ENCODE peak calls at places on chromosomes 7 and 10, in seven cellular contexts. One of them, this sample, is unnamed.
A peak's percentile ranks its signal among the peaks of the same experiment; 100 is the strongest.

GRCh38 chr10:100883322-100883821 is 29.4 kb upstream of the SLF2 start:
- DNase-seq in epithelial cell of proximal tubule: no peak
- DNase-seq in astrocyte of the cerebellum: no peak
- DNase-seq in ovary: peak; percentile 35
- DNase-seq in CD4-positive, CD25-positive, alpha-beta regulatory T cell: no peak
- DNase-seq in choroid plexus epithelial cell: no peak
- DNase-seq in HL-60: no peak
- DNase-seq in this sample: no peak

GRCh38 chr7:86470763-86471162 is 172.9 kb upstream of the GRM3 start:
- DNase-seq in ovary: no peak
- DNase-seq in CD4-positive, CD25-positive, alpha-beta regulatory T cell: no peak
- DNase-seq in epithelial cell of proximal tubule: no peak
- DNase-seq in choroid plexus epithelial cell: no peak
- DNase-seq in astrocyte of the cerebellum: no peak
- DNase-seq in HL-60: no peak
- DNase-seq in this sample: no peak

GRCh38 chr10:51430506-51430905 is 268.9 kb downstream of the CSTF2T start:
- DNase-seq in ovary: no peak
- DNase-seq in epithelial cell of proximal tubule: no peak
- DNase-seq in HL-60: no peak
- DNase-seq in astrocyte of the cerebellum: no peak
- DNase-seq in choroid plexus epithelial cell: peak; percentile 28
- DNase-seq in CD4-positive, CD25-positive, alpha-beta regulatory T cell: no peak
- DNase-seq in this sample: no peak

GRCh38 chr10:118790058-118790457 is 35.3 kb upstream of the CACUL1 start:
- DNase-seq in ovary: no peak
- DNase-seq in HL-60: no peak
- DNase-seq in choroid plexus epithelial cell: no peak
- DNase-seq in CD4-positive, CD25-positive, alpha-beta regulatory T cell: no peak
- DNase-seq in astrocyte of the cerebellum: no peak
- DNase-seq in epithelial cell of proximal tubule: no peak
- DNase-seq in this sample: no peak

GRCh38 chr10:103498936-103499638 is 5.6 kb downstream of the NEURL1 start:
- DNase-seq in ovary: no peak
- DNase-seq in astrocyte of the cerebellum: no peak
- DNase-seq in CD4-positive, CD25-positive, alpha-beta regulatory T cell: no peak
- DNase-seq in HL-60: no peak
- DNase-seq in choroid plexus epithelial cell: no peak
- DNase-seq in epithelial cell of proximal tubule: no peak
- DNase-seq in this sample: no peak

GRCh38 chr10:80708808-80709207 is 171.1 kb downstream of the SH2D4B start:
- DNase-seq in HL-60: no peak
- DNase-seq in epithelial cell of proximal tubule: no peak
- DNase-seq in CD4-positive, CD25-positive, alpha-beta regulatory T cell: no peak
- DNase-seq in astrocyte of the cerebellum: no peak
- DNase-seq in ovary: no peak
- DNase-seq in choroid plexus epithelial cell: no peak
- DNase-seq in this sample: no peak

GRCh38 chr10:116044722-116045374 is 228.2 kb downstream of the GFRA1 start:
- DNase-seq in ovary: no peak
- DNase-seq in CD4-positive, CD25-positive, alpha-beta regulatory T cell: no peak
- DNase-seq in epithelial cell of proximal tubule: no peak
- DNase-seq in astrocyte of the cerebellum: peak; percentile 73
- DNase-seq in choroid plexus epithelial cell: peak; percentile 32
- DNase-seq in HL-60: no peak
- DNase-seq in this sample: peak; percentile 53

GRCh38 chr10:62637249-62638061 is 167.1 kb upstream of the ADO start:
- DNase-seq in astrocyte of the cerebellum: no peak
- DNase-seq in CD4-positive, CD25-positive, alpha-beta regulatory T cell: peak; percentile 75
- DNase-seq in choroid plexus epithelial cell: peak; percentile 70
- DNase-seq in epithelial cell of proximal tubule: no peak
- DNase-seq in HL-60: peak; percentile 22
- DNase-seq in ovary: no peak
- DNase-seq in this sample: no peak

GRCh38 chr7:14747701-14748100 is 154.8 kb downstream of the DGKB start:
- DNase-seq in choroid plexus epithelial cell: peak; percentile 41
- DNase-seq in epithelial cell of proximal tubule: no peak
- DNase-seq in CD4-positive, CD25-positive, alpha-beta regulatory T cell: no peak
- DNase-seq in astrocyte of the cerebellum: no peak
- DNase-seq in HL-60: no peak
- DNase-seq in ovary: no peak
- DNase-seq in this sample: no peak

GRCh38 chr10:22536620-22537019 is 177.8 kb downstream of the PIP4K2A start:
- DNase-seq in HL-60: no peak
- DNase-seq in astrocyte of the cerebellum: no peak
- DNase-seq in choroid plexus epithelial cell: no peak
- DNase-seq in epithelial cell of proximal tubule: no peak
- DNase-seq in ovary: no peak
- DNase-seq in CD4-positive, CD25-positive, alpha-beta regulatory T cell: no peak
- DNase-seq in this sample: no peak

GRCh38 chr7:128940494-128941322 is 3.0 kb downstream of the IRF5 start:
- DNase-seq in HL-60: peak; percentile 93
- DNase-seq in CD4-positive, CD25-positive, alpha-beta regulatory T cell: peak; percentile 8
- DNase-seq in epithelial cell of proximal tubule: no peak
- DNase-seq in astrocyte of the cerebellum: no peak
- DNase-seq in ovary: no peak
- DNase-seq in choroid plexus epithelial cell: no peak
- DNase-seq in this sample: no peak

GRCh38 chr10:126133906-126134703 is 237.7 kb downstream of the FANK1 start:
- DNase-seq in astrocyte of the cerebellum: no peak
- DNase-seq in HL-60: no peak
- DNase-seq in choroid plexus epithelial cell: peak; percentile 74
- DNase-seq in ovary: no peak
- DNase-seq in CD4-positive, CD25-positive, alpha-beta regulatory T cell: no peak
- DNase-seq in epithelial cell of proximal tubule: no peak
- DNase-seq in this sample: no peak

GRCh38 chr7:94344826-94345225 is 49.9 kb upstream of the COL1A2 start:
- DNase-seq in CD4-positive, CD25-positive, alpha-beta regulatory T cell: no peak
- DNase-seq in epithelial cell of proximal tubule: no peak
- DNase-seq in choroid plexus epithelial cell: peak; percentile 81
- DNase-seq in ovary: no peak
- DNase-seq in HL-60: no peak
- DNase-seq in astrocyte of the cerebellum: no peak
- DNase-seq in this sample: no peak

GRCh38 chr10:68752711-68753110 is 31.7 kb downstream of the CCAR1 start:
- DNase-seq in HL-60: no peak
- DNase-seq in ovary: no peak
- DNase-seq in CD4-positive, CD25-positive, alpha-beta regulatory T cell: no peak
- DNase-seq in choroid plexus epithelial cell: no peak
- DNase-seq in epithelial cell of proximal tubule: no peak
- DNase-seq in astrocyte of the cerebellum: no peak
- DNase-seq in this sample: no peak

GRCh38 chr7:28755255-28755654 is 202.9 kb downstream of the TRIL start:
- DNase-seq in HL-60: no peak
- DNase-seq in choroid plexus epithelial cell: no peak
- DNase-seq in astrocyte of the cerebellum: no peak
- DNase-seq in ovary: no peak
- DNase-seq in CD4-positive, CD25-positive, alpha-beta regulatory T cell: no peak
- DNase-seq in epithelial cell of proximal tubule: no peak
- DNase-seq in this sample: peak; percentile 68

GRCh38 chr10:123043409-123043925 is 34.7 kb downstream of the ACADSB start:
- DNase-seq in CD4-positive, CD25-positive, alpha-beta regulatory T cell: peak; percentile 54
- DNase-seq in ovary: no peak
- DNase-seq in HL-60: peak; percentile 63
- DNase-seq in astrocyte of the cerebellum: peak; percentile 48
- DNase-seq in choroid plexus epithelial cell: peak; percentile 87
- DNase-seq in epithelial cell of proximal tubule: no peak
- DNase-seq in this sample: peak; percentile 14

GRCh38 chr7:131300572-131301466 is 26.9 kb upstream of the MKLN1 start:
- DNase-seq in epithelial cell of proximal tubule: no peak
- DNase-seq in astrocyte of the cerebellum: peak; percentile 60
- DNase-seq in CD4-positive, CD25-positive, alpha-beta regulatory T cell: no peak
- DNase-seq in choroid plexus epithelial cell: peak; percentile 33
- DNase-seq in ovary: no peak
- DNase-seq in HL-60: no peak
- DNase-seq in this sample: no peak

GRCh38 chr10:2334542-2334941 is 597.2 kb upstream of the ADARB2 start:
- DNase-seq in ovary: no peak
- DNase-seq in astrocyte of the cerebellum: no peak
- DNase-seq in choroid plexus epithelial cell: no peak
- DNase-seq in epithelial cell of proximal tubule: no peak
- DNase-seq in HL-60: no peak
- DNase-seq in CD4-positive, CD25-positive, alpha-beta regulatory T cell: no peak
- DNase-seq in this sample: no peak

GRCh38 chr10:69866688-69867461 is 65.2 kb downstream of the COL13A1 start:
- DNase-seq in CD4-positive, CD25-positive, alpha-beta regulatory T cell: no peak
- DNase-seq in epithelial cell of proximal tubule: no peak
- DNase-seq in astrocyte of the cerebellum: no peak
- DNase-seq in ovary: peak; percentile 31
- DNase-seq in HL-60: no peak
- DNase-seq in choroid plexus epithelial cell: peak; percentile 82
- DNase-seq in this sample: peak; percentile 43

GRCh38 chr7:64883113-64883905 is 19.8 kb upstream of the ZNF273 start:
- DNase-seq in astrocyte of the cerebellum: no peak
- DNase-seq in epithelial cell of proximal tubule: no peak
- DNase-seq in ovary: peak; percentile 53
- DNase-seq in CD4-positive, CD25-positive, alpha-beta regulatory T cell: no peak
- DNase-seq in choroid plexus epithelial cell: no peak
- DNase-seq in HL-60: no peak
- DNase-seq in this sample: no peak

GRCh38 chr7:120272261-120272895 is 597 bp upstream of the KCND2 start:
- DNase-seq in epithelial cell of proximal tubule: peak; percentile 3
- DNase-seq in CD4-positive, CD25-positive, alpha-beta regulatory T cell: no peak
- DNase-seq in HL-60: peak; percentile 32
- DNase-seq in choroid plexus epithelial cell: peak; percentile 72
- DNase-seq in ovary: peak; percentile 16
- DNase-seq in astrocyte of the cerebellum: peak; percentile 39
- DNase-seq in this sample: peak; percentile 20

GRCh38 chr7:4201566-4201965 is 480.5 kb upstream of the FOXK1 start:
- DNase-seq in ovary: no peak
- DNase-seq in epithelial cell of proximal tubule: no peak
- DNase-seq in choroid plexus epithelial cell: no peak
- DNase-seq in CD4-positive, CD25-positive, alpha-beta regulatory T cell: no peak
- DNase-seq in astrocyte of the cerebellum: no peak
- DNase-seq in HL-60: no peak
- DNase-seq in this sample: no peak

DNA sequence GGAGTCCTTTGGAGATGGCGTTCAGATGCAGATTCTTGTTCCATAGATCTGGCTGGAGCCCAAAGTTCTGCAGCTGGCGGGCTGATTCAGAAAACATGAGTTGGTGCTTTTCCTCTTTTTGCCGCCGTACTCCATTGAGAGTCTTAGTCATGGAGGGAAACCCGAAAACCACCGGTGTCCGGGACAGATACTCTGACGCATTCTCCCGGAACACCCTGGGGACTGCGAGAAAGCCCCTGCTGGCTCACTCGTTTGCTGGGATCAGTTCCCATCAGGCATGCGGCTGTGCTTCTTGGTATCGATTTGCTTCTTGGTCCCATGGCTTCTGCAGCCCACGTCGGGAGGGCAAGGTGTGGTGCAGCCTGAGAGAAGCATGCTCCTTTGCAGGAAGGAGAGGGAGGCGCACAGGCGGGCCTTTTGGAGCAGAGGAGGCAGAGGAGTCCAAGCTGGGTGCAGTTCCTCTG is 30.8 kb upstream of the PFKFB3 start:
- DNase-seq in astrocyte of the cerebellum: peak; percentile 89
- DNase-seq in ovary: no peak
- DNase-seq in HL-60: peak; percentile 21
- DNase-seq in epithelial cell of proximal tubule: no peak
- DNase-seq in choroid plexus epithelial cell: peak; percentile 68
- DNase-seq in CD4-positive, CD25-positive, alpha-beta regulatory T cell: no peak
- DNase-seq in this sample: peak; percentile 91
- H3K4me3 ChIP-seq in astrocyte of the cerebellum: no peak overlapping the region
- H3K4me3 ChIP-seq in ovary: no peak overlapping the region
- H3K4me3 ChIP-seq in HL-60: no peak overlapping the region
- H3K4me3 ChIP-seq in epithelial cell of proximal tubule: no peak overlapping the region
- H3K4me3 ChIP-seq in choroid plexus epithelial cell: no peak overlapping the region
- H3K4me3 ChIP-seq in CD4-positive, CD25-positive, alpha-beta regulatory T cell: no peak overlapping the region
- H3K4me3 ChIP-seq in this sample: no peak overlapping the region

GRCh38 chr7:117248810-117249209 is 74.0 kb downstream of the WNT2 start:
- DNase-seq in CD4-positive, CD25-positive, alpha-beta regulatory T cell: no peak
- DNase-seq in astrocyte of the cerebellum: no peak
- DNase-seq in HL-60: no peak
- DNase-seq in choroid plexus epithelial cell: peak; percentile 29
- DNase-seq in ovary: no peak
- DNase-seq in epithelial cell of proximal tubule: no peak
- DNase-seq in this sample: no peak
- H3K4me3 ChIP-seq in CD4-positive, CD25-positive, alpha-beta regulatory T cell: no peak overlapping the region
- H3K4me3 ChIP-seq in astrocyte of the cerebellum: no peak overlapping the region
- H3K4me3 ChIP-seq in HL-60: no peak overlapping the region
- H3K4me3 ChIP-seq in choroid plexus epithelial cell: no peak overlapping the region
- H3K4me3 ChIP-seq in ovary: no peak overlapping the region
- H3K4me3 ChIP-seq in epithelial cell of proximal tubule: no peak overlapping the region
- H3K4me3 ChIP-seq in this sample: no peak overlapping the region

DNA sequence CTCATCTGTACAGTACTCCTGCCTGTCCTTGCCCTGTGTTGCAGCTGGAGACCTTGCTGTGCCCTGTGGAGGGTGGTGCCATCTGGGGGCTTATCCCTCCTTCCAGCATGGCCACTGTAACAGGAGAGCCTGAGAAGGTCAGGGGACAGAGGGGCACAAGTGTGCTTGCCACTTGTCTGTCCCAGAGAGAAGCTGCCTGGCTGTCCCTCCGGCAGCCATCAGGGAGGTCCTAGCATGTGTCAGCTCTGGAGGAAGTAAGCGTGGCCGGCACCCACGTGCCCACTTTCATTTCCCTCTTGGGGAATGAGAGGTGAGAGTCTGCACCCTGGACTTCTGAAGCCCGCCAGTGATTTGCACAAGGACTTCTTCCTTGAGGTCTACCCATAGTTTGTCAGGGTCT is 97.0 kb upstream of the PPIF start:
- DNase-seq in epithelial cell of proximal tubule: no peak
- DNase-seq in HL-60: peak; percentile 73
- DNase-seq in choroid plexus epithelial cell: no peak
- DNase-seq in astrocyte of the cerebellum: no peak
- DNase-seq in CD4-positive, CD25-positive, alpha-beta regulatory T cell: no peak
- DNase-seq in ovary: no peak
- DNase-seq in this sample: no peak
- H3K4me3 ChIP-seq in epithelial cell of proximal tubule: no peak overlapping the region
- H3K4me3 ChIP-seq in HL-60: no peak overlapping the region
- H3K4me3 ChIP-seq in choroid plexus epithelial cell: no peak overlapping the region
- H3K4me3 ChIP-seq in astrocyte of the cerebellum: no peak overlapping the region
- H3K4me3 ChIP-seq in CD4-positive, CD25-positive, alpha-beta regulatory T cell: peak overlapping the region; percentile 41
- H3K4me3 ChIP-seq in ovary: no peak overlapping the region
- H3K4me3 ChIP-seq in this sample: no peak overlapping the region

GRCh38 chr7:150381785-150382122 is 2.6 kb downstream of the ZNF775 start:
- DNase-seq in choroid plexus epithelial cell: no peak
- DNase-seq in epithelial cell of proximal tubule: no peak
- DNase-seq in HL-60: no peak
- DNase-seq in ovary: no peak
- DNase-seq in CD4-positive, CD25-positive, alpha-beta regulatory T cell: no peak
- DNase-seq in astrocyte of the cerebellum: no peak
- DNase-seq in this sample: no peak

GRCh38 chr7:150378853-150379589 is at the start of gene ZNF775:
- DNase-seq in choroid plexus epithelial cell: peak; percentile 93
- DNase-seq in CD4-positive, CD25-positive, alpha-beta regulatory T cell: peak; percentile 91
- DNase-seq in astrocyte of the cerebellum: peak; percentile 74
- DNase-seq in HL-60: peak; percentile 93
- DNase-seq in ovary: peak; percentile 97
- DNase-seq in epithelial cell of proximal tubule: no peak
- DNase-seq in this sample: peak; percentile 75

GRCh38 chr7:150381096-150381495 is 2.0 kb downstream of the ZNF775 start:
- DNase-seq in CD4-positive, CD25-positive, alpha-beta regulatory T cell: no peak
- DNase-seq in ovary: no peak
- DNase-seq in epithelial cell of proximal tubule: no peak
- DNase-seq in choroid plexus epithelial cell: no peak
- DNase-seq in astrocyte of the cerebellum: no peak
- DNase-seq in HL-60: no peak
- DNase-seq in this sample: no peak

GRCh38 chr7:150379590-150380379 is 655 bp downstream of the ZNF775 start:
- DNase-seq in ovary: peak; percentile 65
- DNase-seq in astrocyte of the cerebellum: no peak
- DNase-seq in CD4-positive, CD25-positive, alpha-beta regulatory T cell: no peak
- DNase-seq in choroid plexus epithelial cell: no peak
- DNase-seq in epithelial cell of proximal tubule: no peak
- DNase-seq in HL-60: no peak
- DNase-seq in this sample: no peak

GRCh38 chr7:150380463-150380862 is 1.3 kb downstream of the ZNF775 start:
- DNase-seq in ovary: no peak
- DNase-seq in CD4-positive, CD25-positive, alpha-beta regulatory T cell: no peak
- DNase-seq in choroid plexus epithelial cell: no peak
- DNase-seq in epithelial cell of proximal tubule: no peak
- DNase-seq in astrocyte of the cerebellum: no peak
- DNase-seq in HL-60: no peak
- DNase-seq in this sample: no peak
- H3K4me3 ChIP-seq in ovary: no peak overlapping the region
- H3K4me3 ChIP-seq in CD4-positive, CD25-positive, alpha-beta regulatory T cell: peak overlapping the region; percentile 78
- H3K4me3 ChIP-seq in choroid plexus epithelial cell: no peak overlapping the region
- H3K4me3 ChIP-seq in epithelial cell of proximal tubule: peak overlapping the region; percentile 89
- H3K4me3 ChIP-seq in astrocyte of the cerebellum: peak overlapping the region; percentile 84
- H3K4me3 ChIP-seq in HL-60: no peak overlapping the region
- H3K4me3 ChIP-seq in this sample: peak overlapping the region; percentile 72

This sample was measured in skeletal muscle cell.